ENCODE peak calls at places on chromosome 2, in ten cellular contexts. One of them, this sample, is unnamed.

GRCh38 chr2:134919360-134920210 is 963 bp downstream of the CCNT2 start:
- DNase-seq in NCI-H1092 treated with DMSO at 0.1 percent for 48 hours: peak
- DNase-seq in CD8-positive, alpha-beta T cell: peak
- DNase-seq in cerebellar nuclear complex: no peak
- DNase-seq in activated CD4-positive, alpha-beta T cell treated with anti-CD3 and anti-CD28 coated beads, Interleukin-2, amount 50 U/mL, for 4 hours: peak
- DNase-seq in ACHN: peak
- DNase-seq in HTR-8/SVneo: no peak
- DNase-seq in stimulated activated effector memory CD8-positive, alpha-beta T cell treated with anti-CD3 and anti-CD28 coated beads, Interleukin-12 subunit alpha, Interleukin-12 subunit beta, amount 100 ng/mL, for 72 hours: no peak
- DNase-seq in stimulated activated CD4-positive, alpha-beta T cell treated with anti-CD3 and anti-CD28 coated beads, Interleukin-4, amount 100 ng/mL, for 48 hours: peak
- DNase-seq in germinal center: peak
- DNase-seq in this sample: peak

GRCh38 chr2:10610213-10610892 is 79.4 kb downstream of the NOL10 start:
- DNase-seq in NCI-H1092 treated with DMSO at 0.1 percent for 48 hours: no peak
- DNase-seq in germinal center: no peak
- DNase-seq in HTR-8/SVneo: no peak
- DNase-seq in ACHN: no peak
- DNase-seq in CD8-positive, alpha-beta T cell: no peak
- DNase-seq in stimulated activated effector memory CD8-positive, alpha-beta T cell treated with anti-CD3 and anti-CD28 coated beads, Interleukin-12 subunit alpha, Interleukin-12 subunit beta, amount 100 ng/mL, for 72 hours: no peak
- DNase-seq in activated CD4-positive, alpha-beta T cell treated with anti-CD3 and anti-CD28 coated beads, Interleukin-2, amount 50 U/mL, for 4 hours: no peak
- DNase-seq in stimulated activated CD4-positive, alpha-beta T cell treated with anti-CD3 and anti-CD28 coated beads, Interleukin-4, amount 100 ng/mL, for 48 hours: no peak
- DNase-seq in cerebellar nuclear complex: no peak
- DNase-seq in this sample: no peak

GRCh38 chr2:80007722-80008503 is 296.6 kb downstream of the LRRTM1 start:
- DNase-seq in CD8-positive, alpha-beta T cell: no peak
- DNase-seq in HTR-8/SVneo: no peak
- DNase-seq in cerebellar nuclear complex: no peak
- DNase-seq in NCI-H1092 treated with DMSO at 0.1 percent for 48 hours: no peak
- DNase-seq in activated CD4-positive, alpha-beta T cell treated with anti-CD3 and anti-CD28 coated beads, Interleukin-2, amount 50 U/mL, for 4 hours: no peak
- DNase-seq in ACHN: no peak
- DNase-seq in stimulated activated effector memory CD8-positive, alpha-beta T cell treated with anti-CD3 and anti-CD28 coated beads, Interleukin-12 subunit alpha, Interleukin-12 subunit beta, amount 100 ng/mL, for 72 hours: no peak
- DNase-seq in stimulated activated CD4-positive, alpha-beta T cell treated with anti-CD3 and anti-CD28 coated beads, Interleukin-4, amount 100 ng/mL, for 48 hours: no peak
- DNase-seq in germinal center: no peak
- DNase-seq in this sample: no peak

GRCh38 chr2:6492573-6492972 is 373.1 kb downstream of the CMPK2 start:
- DNase-seq in stimulated activated effector memory CD8-positive, alpha-beta T cell treated with anti-CD3 and anti-CD28 coated beads, Interleukin-12 subunit alpha, Interleukin-12 subunit beta, amount 100 ng/mL, for 72 hours: no peak
- DNase-seq in NCI-H1092 treated with DMSO at 0.1 percent for 48 hours: no peak
- DNase-seq in stimulated activated CD4-positive, alpha-beta T cell treated with anti-CD3 and anti-CD28 coated beads, Interleukin-4, amount 100 ng/mL, for 48 hours: no peak
- DNase-seq in activated CD4-positive, alpha-beta T cell treated with anti-CD3 and anti-CD28 coated beads, Interleukin-2, amount 50 U/mL, for 4 hours: no peak
- DNase-seq in ACHN: no peak
- DNase-seq in CD8-positive, alpha-beta T cell: no peak
- DNase-seq in HTR-8/SVneo: no peak
- DNase-seq in germinal center: no peak
- DNase-seq in cerebellar nuclear complex: no peak
- DNase-seq in this sample: no peak

GRCh38 chr2:186879312-186879711 is 30.3 kb upstream of the ZSWIM2 start:
- DNase-seq in germinal center: no peak
- DNase-seq in activated CD4-positive, alpha-beta T cell treated with anti-CD3 and anti-CD28 coated beads, Interleukin-2, amount 50 U/mL, for 4 hours: no peak
- DNase-seq in cerebellar nuclear complex: no peak
- DNase-seq in ACHN: no peak
- DNase-seq in stimulated activated effector memory CD8-positive, alpha-beta T cell treated with anti-CD3 and anti-CD28 coated beads, Interleukin-12 subunit alpha, Interleukin-12 subunit beta, amount 100 ng/mL, for 72 hours: no peak
- DNase-seq in NCI-H1092 treated with DMSO at 0.1 percent for 48 hours: no peak
- DNase-seq in HTR-8/SVneo: no peak
- DNase-seq in stimulated activated CD4-positive, alpha-beta T cell treated with anti-CD3 and anti-CD28 coated beads, Interleukin-4, amount 100 ng/mL, for 48 hours: no peak
- DNase-seq in CD8-positive, alpha-beta T cell: no peak
- DNase-seq in this sample: no peak

GRCh38 chr2:206798009-206798408 is 32.6 kb downstream of the FASTKD2 start:
- DNase-seq in CD8-positive, alpha-beta T cell: no peak
- DNase-seq in activated CD4-positive, alpha-beta T cell treated with anti-CD3 and anti-CD28 coated beads, Interleukin-2, amount 50 U/mL, for 4 hours: no peak
- DNase-seq in ACHN: no peak
- DNase-seq in stimulated activated effector memory CD8-positive, alpha-beta T cell treated with anti-CD3 and anti-CD28 coated beads, Interleukin-12 subunit alpha, Interleukin-12 subunit beta, amount 100 ng/mL, for 72 hours: no peak
- DNase-seq in cerebellar nuclear complex: no peak
- DNase-seq in stimulated activated CD4-positive, alpha-beta T cell treated with anti-CD3 and anti-CD28 coated beads, Interleukin-4, amount 100 ng/mL, for 48 hours: no peak
- DNase-seq in NCI-H1092 treated with DMSO at 0.1 percent for 48 hours: no peak
- DNase-seq in HTR-8/SVneo: no peak
- DNase-seq in germinal center: no peak
- DNase-seq in this sample: no peak

GRCh38 chr2:237692601-237693079 is 65.3 kb downstream of the LRRFIP1 start:
- DNase-seq in ACHN: peak
- DNase-seq in stimulated activated effector memory CD8-positive, alpha-beta T cell treated with anti-CD3 and anti-CD28 coated beads, Interleukin-12 subunit alpha, Interleukin-12 subunit beta, amount 100 ng/mL, for 72 hours: peak
- DNase-seq in activated CD4-positive, alpha-beta T cell treated with anti-CD3 and anti-CD28 coated beads, Interleukin-2, amount 50 U/mL, for 4 hours: no peak
- DNase-seq in stimulated activated CD4-positive, alpha-beta T cell treated with anti-CD3 and anti-CD28 coated beads, Interleukin-4, amount 100 ng/mL, for 48 hours: no peak
- DNase-seq in cerebellar nuclear complex: no peak
- DNase-seq in germinal center: no peak
- DNase-seq in CD8-positive, alpha-beta T cell: no peak
- DNase-seq in NCI-H1092 treated with DMSO at 0.1 percent for 48 hours: no peak
- DNase-seq in HTR-8/SVneo: no peak
- DNase-seq in this sample: no peak

GRCh38 chr2:71299507-71299906 is 32.1 kb upstream of the ZNF638 start:
- DNase-seq in NCI-H1092 treated with DMSO at 0.1 percent for 48 hours: peak
- DNase-seq in cerebellar nuclear complex: no peak
- DNase-seq in stimulated activated effector memory CD8-positive, alpha-beta T cell treated with anti-CD3 and anti-CD28 coated beads, Interleukin-12 subunit alpha, Interleukin-12 subunit beta, amount 100 ng/mL, for 72 hours: no peak
- DNase-seq in HTR-8/SVneo: peak
- DNase-seq in activated CD4-positive, alpha-beta T cell treated with anti-CD3 and anti-CD28 coated beads, Interleukin-2, amount 50 U/mL, for 4 hours: no peak
- DNase-seq in germinal center: peak
- DNase-seq in CD8-positive, alpha-beta T cell: no peak
- DNase-seq in stimulated activated CD4-positive, alpha-beta T cell treated with anti-CD3 and anti-CD28 coated beads, Interleukin-4, amount 100 ng/mL, for 48 hours: no peak
- DNase-seq in ACHN: peak
- DNase-seq in this sample: no peak

GRCh38 chr2:74002515-74003391 is 18.0 kb downstream of the TET3 start:
- DNase-seq in cerebellar nuclear complex: no peak
- DNase-seq in stimulated activated effector memory CD8-positive, alpha-beta T cell treated with anti-CD3 and anti-CD28 coated beads, Interleukin-12 subunit alpha, Interleukin-12 subunit beta, amount 100 ng/mL, for 72 hours: peak
- DNase-seq in NCI-H1092 treated with DMSO at 0.1 percent for 48 hours: peak
- DNase-seq in HTR-8/SVneo: peak
- DNase-seq in activated CD4-positive, alpha-beta T cell treated with anti-CD3 and anti-CD28 coated beads, Interleukin-2, amount 50 U/mL, for 4 hours: peak
- DNase-seq in ACHN: peak
- DNase-seq in CD8-positive, alpha-beta T cell: peak
- DNase-seq in germinal center: peak
- DNase-seq in stimulated activated CD4-positive, alpha-beta T cell treated with anti-CD3 and anti-CD28 coated beads, Interleukin-4, amount 100 ng/mL, for 48 hours: peak
- DNase-seq in this sample: peak

GRCh38 chr2:60066096-60066839 is 487.2 kb downstream of the BCL11A start:
- DNase-seq in CD8-positive, alpha-beta T cell: no peak
- DNase-seq in NCI-H1092 treated with DMSO at 0.1 percent for 48 hours: no peak
- DNase-seq in stimulated activated effector memory CD8-positive, alpha-beta T cell treated with anti-CD3 and anti-CD28 coated beads, Interleukin-12 subunit alpha, Interleukin-12 subunit beta, amount 100 ng/mL, for 72 hours: no peak
- DNase-seq in cerebellar nuclear complex: no peak
- DNase-seq in ACHN: no peak
- DNase-seq in germinal center: no peak
- DNase-seq in activated CD4-positive, alpha-beta T cell treated with anti-CD3 and anti-CD28 coated beads, Interleukin-2, amount 50 U/mL, for 4 hours: no peak
- DNase-seq in stimulated activated CD4-positive, alpha-beta T cell treated with anti-CD3 and anti-CD28 coated beads, Interleukin-4, amount 100 ng/mL, for 48 hours: no peak
- DNase-seq in HTR-8/SVneo: no peak
- DNase-seq in this sample: no peak

GRCh38 chr2:51350100-51350499 is 318.2 kb upstream of the NRXN1 start:
- DNase-seq in cerebellar nuclear complex: no peak
- DNase-seq in CD8-positive, alpha-beta T cell: no peak
- DNase-seq in stimulated activated CD4-positive, alpha-beta T cell treated with anti-CD3 and anti-CD28 coated beads, Interleukin-4, amount 100 ng/mL, for 48 hours: no peak
- DNase-seq in stimulated activated effector memory CD8-positive, alpha-beta T cell treated with anti-CD3 and anti-CD28 coated beads, Interleukin-12 subunit alpha, Interleukin-12 subunit beta, amount 100 ng/mL, for 72 hours: no peak
- DNase-seq in germinal center: no peak
- DNase-seq in ACHN: no peak
- DNase-seq in HTR-8/SVneo: peak
- DNase-seq in activated CD4-positive, alpha-beta T cell treated with anti-CD3 and anti-CD28 coated beads, Interleukin-2, amount 50 U/mL, for 4 hours: no peak
- DNase-seq in NCI-H1092 treated with DMSO at 0.1 percent for 48 hours: no peak
- DNase-seq in this sample: no peak

GRCh38 chr2:46273919-46274318 is 23.3 kb upstream of the EPAS1 start:
- DNase-seq in stimulated activated effector memory CD8-positive, alpha-beta T cell treated with anti-CD3 and anti-CD28 coated beads, Interleukin-12 subunit alpha, Interleukin-12 subunit beta, amount 100 ng/mL, for 72 hours: no peak
- DNase-seq in stimulated activated CD4-positive, alpha-beta T cell treated with anti-CD3 and anti-CD28 coated beads, Interleukin-4, amount 100 ng/mL, for 48 hours: no peak
- DNase-seq in CD8-positive, alpha-beta T cell: no peak
- DNase-seq in germinal center: no peak
- DNase-seq in activated CD4-positive, alpha-beta T cell treated with anti-CD3 and anti-CD28 coated beads, Interleukin-2, amount 50 U/mL, for 4 hours: no peak
- DNase-seq in HTR-8/SVneo: no peak
- DNase-seq in cerebellar nuclear complex: no peak
- DNase-seq in NCI-H1092 treated with DMSO at 0.1 percent for 48 hours: no peak
- DNase-seq in ACHN: no peak
- DNase-seq in this sample: no peak

GRCh38 chr2:179558010-179558911 is 293.6 kb upstream of the SESTD1 start:
- DNase-seq in ACHN: no peak
- DNase-seq in CD8-positive, alpha-beta T cell: no peak
- DNase-seq in stimulated activated effector memory CD8-positive, alpha-beta T cell treated with anti-CD3 and anti-CD28 coated beads, Interleukin-12 subunit alpha, Interleukin-12 subunit beta, amount 100 ng/mL, for 72 hours: no peak
- DNase-seq in HTR-8/SVneo: no peak
- DNase-seq in cerebellar nuclear complex: no peak
- DNase-seq in germinal center: no peak
- DNase-seq in NCI-H1092 treated with DMSO at 0.1 percent for 48 hours: peak
- DNase-seq in stimulated activated CD4-positive, alpha-beta T cell treated with anti-CD3 and anti-CD28 coated beads, Interleukin-4, amount 100 ng/mL, for 48 hours: no peak
- DNase-seq in activated CD4-positive, alpha-beta T cell treated with anti-CD3 and anti-CD28 coated beads, Interleukin-2, amount 50 U/mL, for 4 hours: no peak
- DNase-seq in this sample: no peak

GRCh38 chr2:128057334-128057733 is 29.5 kb upstream of the SAP130 start:
- DNase-seq in cerebellar nuclear complex: no peak
- DNase-seq in HTR-8/SVneo: no peak
- DNase-seq in CD8-positive, alpha-beta T cell: no peak
- DNase-seq in stimulated activated effector memory CD8-positive, alpha-beta T cell treated with anti-CD3 and anti-CD28 coated beads, Interleukin-12 subunit alpha, Interleukin-12 subunit beta, amount 100 ng/mL, for 72 hours: no peak
- DNase-seq in ACHN: no peak
- DNase-seq in NCI-H1092 treated with DMSO at 0.1 percent for 48 hours: no peak
- DNase-seq in activated CD4-positive, alpha-beta T cell treated with anti-CD3 and anti-CD28 coated beads, Interleukin-2, amount 50 U/mL, for 4 hours: no peak
- DNase-seq in stimulated activated CD4-positive, alpha-beta T cell treated with anti-CD3 and anti-CD28 coated beads, Interleukin-4, amount 100 ng/mL, for 48 hours: no peak
- DNase-seq in germinal center: no peak
- DNase-seq in this sample: no peak

GRCh38 chr2:11397046-11397445 is 52.6 kb upstream of the ROCK2 start:
- DNase-seq in CD8-positive, alpha-beta T cell: no peak
- DNase-seq in NCI-H1092 treated with DMSO at 0.1 percent for 48 hours: peak
- DNase-seq in HTR-8/SVneo: no peak
- DNase-seq in stimulated activated effector memory CD8-positive, alpha-beta T cell treated with anti-CD3 and anti-CD28 coated beads, Interleukin-12 subunit alpha, Interleukin-12 subunit beta, amount 100 ng/mL, for 72 hours: no peak
- DNase-seq in stimulated activated CD4-positive, alpha-beta T cell treated with anti-CD3 and anti-CD28 coated beads, Interleukin-4, amount 100 ng/mL, for 48 hours: no peak
- DNase-seq in activated CD4-positive, alpha-beta T cell treated with anti-CD3 and anti-CD28 coated beads, Interleukin-2, amount 50 U/mL, for 4 hours: no peak
- DNase-seq in cerebellar nuclear complex: peak
- DNase-seq in ACHN: no peak
- DNase-seq in germinal center: no peak
- DNase-seq in this sample: no peak

GRCh38 chr2:88350641-88351601 is 101.6 kb downstream of the FOXI3 start:
- DNase-seq in stimulated activated effector memory CD8-positive, alpha-beta T cell treated with anti-CD3 and anti-CD28 coated beads, Interleukin-12 subunit alpha, Interleukin-12 subunit beta, amount 100 ng/mL, for 72 hours: peak
- DNase-seq in stimulated activated CD4-positive, alpha-beta T cell treated with anti-CD3 and anti-CD28 coated beads, Interleukin-4, amount 100 ng/mL, for 48 hours: peak
- DNase-seq in cerebellar nuclear complex: no peak
- DNase-seq in ACHN: peak
- DNase-seq in germinal center: peak
- DNase-seq in HTR-8/SVneo: peak
- DNase-seq in activated CD4-positive, alpha-beta T cell treated with anti-CD3 and anti-CD28 coated beads, Interleukin-2, amount 50 U/mL, for 4 hours: peak
- DNase-seq in CD8-positive, alpha-beta T cell: peak
- DNase-seq in NCI-H1092 treated with DMSO at 0.1 percent for 48 hours: no peak
- DNase-seq in this sample: peak

GRCh38 chr2:12452211-12452610 is 264.5 kb upstream of the TRIB2 start:
- DNase-seq in germinal center: no peak
- DNase-seq in CD8-positive, alpha-beta T cell: no peak
- DNase-seq in ACHN: no peak
- DNase-seq in HTR-8/SVneo: no peak
- DNase-seq in NCI-H1092 treated with DMSO at 0.1 percent for 48 hours: no peak
- DNase-seq in stimulated activated effector memory CD8-positive, alpha-beta T cell treated with anti-CD3 and anti-CD28 coated beads, Interleukin-12 subunit alpha, Interleukin-12 subunit beta, amount 100 ng/mL, for 72 hours: no peak
- DNase-seq in activated CD4-positive, alpha-beta T cell treated with anti-CD3 and anti-CD28 coated beads, Interleukin-2, amount 50 U/mL, for 4 hours: no peak
- DNase-seq in stimulated activated CD4-positive, alpha-beta T cell treated with anti-CD3 and anti-CD28 coated beads, Interleukin-4, amount 100 ng/mL, for 48 hours: no peak
- DNase-seq in cerebellar nuclear complex: no peak
- DNase-seq in this sample: no peak

GRCh38 chr2:98086491-98087446 is at the start of gene VWA3B:
- DNase-seq in ACHN: peak
- DNase-seq in stimulated activated effector memory CD8-positive, alpha-beta T cell treated with anti-CD3 and anti-CD28 coated beads, Interleukin-12 subunit alpha, Interleukin-12 subunit beta, amount 100 ng/mL, for 72 hours: peak
- DNase-seq in activated CD4-positive, alpha-beta T cell treated with anti-CD3 and anti-CD28 coated beads, Interleukin-2, amount 50 U/mL, for 4 hours: no peak
- DNase-seq in HTR-8/SVneo: peak
- DNase-seq in CD8-positive, alpha-beta T cell: no peak
- DNase-seq in cerebellar nuclear complex: no peak
- DNase-seq in NCI-H1092 treated with DMSO at 0.1 percent for 48 hours: peak
- DNase-seq in germinal center: peak
- DNase-seq in stimulated activated CD4-positive, alpha-beta T cell treated with anti-CD3 and anti-CD28 coated beads, Interleukin-4, amount 100 ng/mL, for 48 hours: peak
- DNase-seq in this sample: no peak